ENCODE peak calls at places on chromosome 4, in eight cellular contexts. One of them, this sample, is unnamed.

GRCh38 chr4:772118-772517 is 53.8 kb downstream of the CPLX1 start:
- DNase-seq in LoVo: no peak
- DNase-seq in iPS DF 6.9: no peak
- DNase-seq in NCI-H146: no peak
- DNase-seq in RCC 7860: no peak
- DNase-seq in AG08395: no peak
- DNase-seq in activated T-cell treated with anti-CD3 and anti-CD28 coated beads, Interleukin-2, amount 50 U/mL, for 72 hours: no peak
- DNase-seq in AG20443: no peak
- DNase-seq in this sample: no peak

GRCh38 chr4:25580633-25581467 is 74.8 kb upstream of the SLC34A2 start:
- DNase-seq in AG08395: no peak
- DNase-seq in RCC 7860: no peak
- DNase-seq in iPS DF 6.9: no peak
- DNase-seq in activated T-cell treated with anti-CD3 and anti-CD28 coated beads, Interleukin-2, amount 50 U/mL, for 72 hours: no peak
- DNase-seq in NCI-H146: no peak
- DNase-seq in AG20443: no peak
- DNase-seq in LoVo: no peak
- DNase-seq in this sample: no peak

GRCh38 chr4:4919926-4920325 is 60.5 kb downstream of the MSX1 start:
- DNase-seq in RCC 7860: no peak
- DNase-seq in activated T-cell treated with anti-CD3 and anti-CD28 coated beads, Interleukin-2, amount 50 U/mL, for 72 hours: no peak
- DNase-seq in iPS DF 6.9: no peak
- DNase-seq in AG08395: peak
- DNase-seq in LoVo: no peak
- DNase-seq in AG20443: peak
- DNase-seq in NCI-H146: no peak
- DNase-seq in this sample: no peak

GRCh38 chr4:165133150-165133549 is 20.5 kb upstream of the TMEM192 start:
- DNase-seq in iPS DF 6.9: no peak
- DNase-seq in AG20443: no peak
- DNase-seq in RCC 7860: no peak
- DNase-seq in AG08395: no peak
- DNase-seq in NCI-H146: no peak
- DNase-seq in LoVo: no peak
- DNase-seq in activated T-cell treated with anti-CD3 and anti-CD28 coated beads, Interleukin-2, amount 50 U/mL, for 72 hours: no peak
- DNase-seq in this sample: peak

GRCh38 chr4:148926861-148927260 is 484.6 kb upstream of the NR3C2 start:
- DNase-seq in NCI-H146: no peak
- DNase-seq in AG08395: peak
- DNase-seq in LoVo: no peak
- DNase-seq in iPS DF 6.9: no peak
- DNase-seq in RCC 7860: no peak
- DNase-seq in activated T-cell treated with anti-CD3 and anti-CD28 coated beads, Interleukin-2, amount 50 U/mL, for 72 hours: no peak
- DNase-seq in AG20443: peak
- DNase-seq in this sample: no peak

GRCh38 chr4:138111462-138112000 is 130.6 kb downstream of the SLC7A11 start:
- DNase-seq in NCI-H146: no peak
- DNase-seq in LoVo: no peak
- DNase-seq in activated T-cell treated with anti-CD3 and anti-CD28 coated beads, Interleukin-2, amount 50 U/mL, for 72 hours: no peak
- DNase-seq in AG20443: no peak
- DNase-seq in iPS DF 6.9: no peak
- DNase-seq in AG08395: no peak
- DNase-seq in RCC 7860: peak
- DNase-seq in this sample: no peak

GRCh38 chr4:144709159-144709558 is 63.2 kb downstream of the HHIP start:
- DNase-seq in LoVo: peak
- DNase-seq in iPS DF 6.9: no peak
- DNase-seq in RCC 7860: peak
- DNase-seq in AG20443: peak
- DNase-seq in activated T-cell treated with anti-CD3 and anti-CD28 coated beads, Interleukin-2, amount 50 U/mL, for 72 hours: no peak
- DNase-seq in NCI-H146: no peak
- DNase-seq in AG08395: peak
- DNase-seq in this sample: no peak

GRCh38 chr4:41746440-41747229 is 1.9 kb downstream of the PHOX2B start:
- DNase-seq in LoVo: no peak
- DNase-seq in AG20443: no peak
- DNase-seq in activated T-cell treated with anti-CD3 and anti-CD28 coated beads, Interleukin-2, amount 50 U/mL, for 72 hours: no peak
- DNase-seq in iPS DF 6.9: no peak
- DNase-seq in RCC 7860: no peak
- DNase-seq in NCI-H146: no peak
- DNase-seq in AG08395: no peak
- DNase-seq in this sample: no peak

GRCh38 chr4:151169223-151169622 is 69.8 kb downstream of the RPS3A start:
- DNase-seq in AG08395: peak
- DNase-seq in LoVo: no peak
- DNase-seq in iPS DF 6.9: no peak
- DNase-seq in RCC 7860: no peak
- DNase-seq in AG20443: peak
- DNase-seq in activated T-cell treated with anti-CD3 and anti-CD28 coated beads, Interleukin-2, amount 50 U/mL, for 72 hours: no peak
- DNase-seq in NCI-H146: no peak
- DNase-seq in this sample: no peak

GRCh38 chr4:76716658-76717057 is 181.3 kb downstream of the SOWAHB start:
- DNase-seq in AG08395: no peak
- DNase-seq in RCC 7860: no peak
- DNase-seq in LoVo: no peak
- DNase-seq in activated T-cell treated with anti-CD3 and anti-CD28 coated beads, Interleukin-2, amount 50 U/mL, for 72 hours: no peak
- DNase-seq in AG20443: no peak
- DNase-seq in iPS DF 6.9: no peak
- DNase-seq in NCI-H146: no peak
- DNase-seq in this sample: no peak

GRCh38 chr4:186104114-186104894 is at the start of gene FAM149A:
- DNase-seq in AG08395: no peak
- DNase-seq in LoVo: peak
- DNase-seq in RCC 7860: no peak
- DNase-seq in NCI-H146: peak
- DNase-seq in AG20443: peak
- DNase-seq in iPS DF 6.9: no peak
- DNase-seq in activated T-cell treated with anti-CD3 and anti-CD28 coated beads, Interleukin-2, amount 50 U/mL, for 72 hours: peak
- DNase-seq in this sample: no peak

GRCh38 chr4:47122592-47123291 is 91.4 kb downstream of the GABRB1 start:
- DNase-seq in RCC 7860: peak
- DNase-seq in iPS DF 6.9: peak
- DNase-seq in AG20443: peak
- DNase-seq in NCI-H146: peak
- DNase-seq in activated T-cell treated with anti-CD3 and anti-CD28 coated beads, Interleukin-2, amount 50 U/mL, for 72 hours: peak
- DNase-seq in AG08395: peak
- DNase-seq in LoVo: peak
- DNase-seq in this sample: peak

GRCh38 chr4:29131304-29131703 is 1588.9 kb upstream of the PCDH7 start:
- DNase-seq in NCI-H146: no peak
- DNase-seq in AG08395: no peak
- DNase-seq in activated T-cell treated with anti-CD3 and anti-CD28 coated beads, Interleukin-2, amount 50 U/mL, for 72 hours: no peak
- DNase-seq in AG20443: no peak
- DNase-seq in RCC 7860: no peak
- DNase-seq in LoVo: no peak
- DNase-seq in iPS DF 6.9: no peak
- DNase-seq in this sample: no peak

GRCh38 chr4:35835893-35836292 is 408.4 kb downstream of the ARAP2 start:
- DNase-seq in AG20443: no peak
- DNase-seq in RCC 7860: no peak
- DNase-seq in LoVo: no peak
- DNase-seq in AG08395: no peak
- DNase-seq in NCI-H146: no peak
- DNase-seq in activated T-cell treated with anti-CD3 and anti-CD28 coated beads, Interleukin-2, amount 50 U/mL, for 72 hours: no peak
- DNase-seq in iPS DF 6.9: no peak
- DNase-seq in this sample: no peak

GRCh38 chr4:94827481-94828110 is 69.8 kb downstream of the BMPR1B start:
- DNase-seq in AG08395: peak
- DNase-seq in AG20443: peak
- DNase-seq in NCI-H146: no peak
- DNase-seq in RCC 7860: peak
- DNase-seq in activated T-cell treated with anti-CD3 and anti-CD28 coated beads, Interleukin-2, amount 50 U/mL, for 72 hours: no peak
- DNase-seq in iPS DF 6.9: no peak
- DNase-seq in LoVo: peak
- DNase-seq in this sample: no peak

GRCh38 chr4:3416270-3416669 is 25.5 kb upstream of the HGFAC start:
- DNase-seq in NCI-H146: no peak
- DNase-seq in AG08395: no peak
- DNase-seq in AG20443: no peak
- DNase-seq in iPS DF 6.9: no peak
- DNase-seq in RCC 7860: no peak
- DNase-seq in LoVo: no peak
- DNase-seq in activated T-cell treated with anti-CD3 and anti-CD28 coated beads, Interleukin-2, amount 50 U/mL, for 72 hours: no peak
- DNase-seq in this sample: no peak

GRCh38 chr4:54687887-54688841 is 30.4 kb downstream of the KIT start:
- DNase-seq in NCI-H146: no peak
- DNase-seq in LoVo: no peak
- DNase-seq in RCC 7860: no peak
- DNase-seq in activated T-cell treated with anti-CD3 and anti-CD28 coated beads, Interleukin-2, amount 50 U/mL, for 72 hours: no peak
- DNase-seq in iPS DF 6.9: no peak
- DNase-seq in AG08395: no peak
- DNase-seq in AG20443: no peak
- DNase-seq in this sample: peak

GRCh38 chr4:133711817-133712216 is 489.8 kb downstream of the PABPC4L start:
- DNase-seq in AG20443: no peak
- DNase-seq in LoVo: peak
- DNase-seq in RCC 7860: peak
- DNase-seq in iPS DF 6.9: no peak
- DNase-seq in NCI-H146: no peak
- DNase-seq in AG08395: no peak
- DNase-seq in activated T-cell treated with anti-CD3 and anti-CD28 coated beads, Interleukin-2, amount 50 U/mL, for 72 hours: no peak
- DNase-seq in this sample: no peak

GRCh38 chr4:34279011-34279410 is 1965.3 kb downstream of the ARAP2 start:
- DNase-seq in NCI-H146: no peak
- DNase-seq in RCC 7860: no peak
- DNase-seq in AG20443: no peak
- DNase-seq in activated T-cell treated with anti-CD3 and anti-CD28 coated beads, Interleukin-2, amount 50 U/mL, for 72 hours: no peak
- DNase-seq in AG08395: no peak
- DNase-seq in iPS DF 6.9: no peak
- DNase-seq in LoVo: no peak
- DNase-seq in this sample: no peak

GRCh38 chr4:13164783-13165371 is 319.3 kb downstream of the RAB28 start:
- DNase-seq in activated T-cell treated with anti-CD3 and anti-CD28 coated beads, Interleukin-2, amount 50 U/mL, for 72 hours: no peak
- DNase-seq in iPS DF 6.9: no peak
- DNase-seq in NCI-H146: no peak
- DNase-seq in RCC 7860: no peak
- DNase-seq in LoVo: no peak
- DNase-seq in AG20443: no peak
- DNase-seq in AG08395: no peak
- DNase-seq in this sample: no peak

GRCh38 chr4:31199644-31200043 is 479.5 kb downstream of the PCDH7 start:
- DNase-seq in iPS DF 6.9: no peak
- DNase-seq in activated T-cell treated with anti-CD3 and anti-CD28 coated beads, Interleukin-2, amount 50 U/mL, for 72 hours: no peak
- DNase-seq in LoVo: no peak
- DNase-seq in RCC 7860: no peak
- DNase-seq in AG20443: no peak
- DNase-seq in AG08395: no peak
- DNase-seq in NCI-H146: no peak
- DNase-seq in this sample: no peak

GRCh38 chr4:82773049-82773448 is 25.5 kb downstream of the SCD5 start:
- DNase-seq in RCC 7860: no peak
- DNase-seq in AG08395: no peak
- DNase-seq in LoVo: no peak
- DNase-seq in NCI-H146: no peak
- DNase-seq in AG20443: no peak
- DNase-seq in activated T-cell treated with anti-CD3 and anti-CD28 coated beads, Interleukin-2, amount 50 U/mL, for 72 hours: no peak
- DNase-seq in iPS DF 6.9: no peak
- DNase-seq in this sample: no peak

GRCh38 chr4:180059216-180059881 is 2183.9 kb upstream of the TENM3 start:
- DNase-seq in AG08395: no peak
- DNase-seq in NCI-H146: peak
- DNase-seq in activated T-cell treated with anti-CD3 and anti-CD28 coated beads, Interleukin-2, amount 50 U/mL, for 72 hours: no peak
- DNase-seq in LoVo: no peak
- DNase-seq in RCC 7860: no peak
- DNase-seq in AG20443: no peak
- DNase-seq in iPS DF 6.9: no peak
- DNase-seq in this sample: no peak

GRCh38 chr4:56240554-56241190 is 146.6 kb downstream of the AASDH start:
- DNase-seq in iPS DF 6.9: no peak
- DNase-seq in RCC 7860: no peak
- DNase-seq in LoVo: no peak
- DNase-seq in AG20443: no peak
- DNase-seq in activated T-cell treated with anti-CD3 and anti-CD28 coated beads, Interleukin-2, amount 50 U/mL, for 72 hours: no peak
- DNase-seq in AG08395: no peak
- DNase-seq in NCI-H146: peak
- DNase-seq in this sample: no peak

GRCh38 chr4:38470708-38471262 is 193.2 kb upstream of the KLF3 start:
- DNase-seq in iPS DF 6.9: no peak
- DNase-seq in RCC 7860: no peak
- DNase-seq in LoVo: no peak
- DNase-seq in AG08395: no peak
- DNase-seq in AG20443: no peak
- DNase-seq in NCI-H146: no peak
- DNase-seq in activated T-cell treated with anti-CD3 and anti-CD28 coated beads, Interleukin-2, amount 50 U/mL, for 72 hours: no peak
- DNase-seq in this sample: no peak

GRCh38 chr4:40348000-40348399 is 12.9 kb downstream of the CHRNA9 start:
- DNase-seq in iPS DF 6.9: no peak
- DNase-seq in AG20443: no peak
- DNase-seq in activated T-cell treated with anti-CD3 and anti-CD28 coated beads, Interleukin-2, amount 50 U/mL, for 72 hours: no peak
- DNase-seq in LoVo: no peak
- DNase-seq in AG08395: no peak
- DNase-seq in RCC 7860: no peak
- DNase-seq in NCI-H146: no peak
- DNase-seq in this sample: no peak

GRCh38 chr4:147039991-147040575 is 94.4 kb upstream of the TTC29 start:
- DNase-seq in RCC 7860: no peak
- DNase-seq in activated T-cell treated with anti-CD3 and anti-CD28 coated beads, Interleukin-2, amount 50 U/mL, for 72 hours: no peak
- DNase-seq in NCI-H146: no peak
- DNase-seq in iPS DF 6.9: no peak
- DNase-seq in AG08395: no peak
- DNase-seq in LoVo: no peak
- DNase-seq in AG20443: no peak
- DNase-seq in this sample: no peak

GRCh38 chr4:1536579-1537409 is 130.6 kb upstream of the NKX1-1 start:
- DNase-seq in activated T-cell treated with anti-CD3 and anti-CD28 coated beads, Interleukin-2, amount 50 U/mL, for 72 hours: no peak
- DNase-seq in iPS DF 6.9: no peak
- DNase-seq in AG08395: no peak
- DNase-seq in RCC 7860: no peak
- DNase-seq in AG20443: no peak
- DNase-seq in NCI-H146: no peak
- DNase-seq in LoVo: no peak
- DNase-seq in this sample: no peak

GRCh38 chr4:33407496-33407895 is 2687.3 kb downstream of the PCDH7 start:
- DNase-seq in RCC 7860: no peak
- DNase-seq in AG20443: no peak
- DNase-seq in activated T-cell treated with anti-CD3 and anti-CD28 coated beads, Interleukin-2, amount 50 U/mL, for 72 hours: no peak
- DNase-seq in iPS DF 6.9: no peak
- DNase-seq in LoVo: no peak
- DNase-seq in AG08395: no peak
- DNase-seq in NCI-H146: no peak
- DNase-seq in this sample: no peak

GRCh38 chr4:86961103-86961502 is 26.3 kb downstream of the AFF1 start:
- DNase-seq in iPS DF 6.9: no peak
- DNase-seq in RCC 7860: no peak
- DNase-seq in LoVo: no peak
- DNase-seq in AG20443: no peak
- DNase-seq in NCI-H146: no peak
- DNase-seq in activated T-cell treated with anti-CD3 and anti-CD28 coated beads, Interleukin-2, amount 50 U/mL, for 72 hours: no peak
- DNase-seq in AG08395: no peak
- DNase-seq in this sample: peak

GRCh38 chr4:41178372-41179085 is 35.8 kb downstream of the APBB2 start:
- DNase-seq in AG08395: peak
- DNase-seq in NCI-H146: peak
- DNase-seq in iPS DF 6.9: no peak
- DNase-seq in RCC 7860: peak
- DNase-seq in activated T-cell treated with anti-CD3 and anti-CD28 coated beads, Interleukin-2, amount 50 U/mL, for 72 hours: no peak
- DNase-seq in LoVo: no peak
- DNase-seq in AG20443: peak
- DNase-seq in this sample: no peak

GRCh38 chr4:47513493-47513892 is 28.4 kb downstream of the ATP10D start:
- DNase-seq in NCI-H146: no peak
- DNase-seq in LoVo: no peak
- DNase-seq in RCC 7860: no peak
- DNase-seq in iPS DF 6.9: no peak
- DNase-seq in activated T-cell treated with anti-CD3 and anti-CD28 coated beads, Interleukin-2, amount 50 U/mL, for 72 hours: no peak
- DNase-seq in AG20443: no peak
- DNase-seq in AG08395: no peak
- DNase-seq in this sample: no peak

GRCh38 chr4:82500106-82500738 is 61.6 kb downstream of the TMEM150C start:
- DNase-seq in NCI-H146: peak
- DNase-seq in AG08395: peak
- DNase-seq in AG20443: peak
- DNase-seq in RCC 7860: no peak
- DNase-seq in iPS DF 6.9: no peak
- DNase-seq in activated T-cell treated with anti-CD3 and anti-CD28 coated beads, Interleukin-2, amount 50 U/mL, for 72 hours: no peak
- DNase-seq in LoVo: no peak
- DNase-seq in this sample: no peak

GRCh38 chr4:84803720-84804119 is 162.8 kb downstream of the WDFY3 start:
- DNase-seq in LoVo: no peak
- DNase-seq in AG08395: no peak
- DNase-seq in RCC 7860: no peak
- DNase-seq in activated T-cell treated with anti-CD3 and anti-CD28 coated beads, Interleukin-2, amount 50 U/mL, for 72 hours: no peak
- DNase-seq in iPS DF 6.9: no peak
- DNase-seq in NCI-H146: no peak
- DNase-seq in AG20443: peak
- DNase-seq in this sample: no peak

This sample was measured in GDM1.